ENCODE peak calls at places on chromosomes 4 and X, in four cellular contexts. One of them, this sample, is unnamed.

GRCh38 chr4:102564399-102564921 is 63.3 kb downstream of the NFKB1 start:
- DNase-seq in foreskin fibroblast: peak
- DNase-seq in fibroblast of pulmonary artery: peak
- DNase-seq in hepatocyte: no peak
- DNase-seq in this sample: no peak

GRCh38 chrX:2696698-2697215 is 5.7 kb downstream of the CD99 start:
- DNase-seq in hepatocyte: no peak
- DNase-seq in foreskin fibroblast: peak
- DNase-seq in fibroblast of pulmonary artery: peak
- DNase-seq in this sample: no peak

GRCh38 chr4:105894570-105895323 is 524 bp upstream of the NPNT start:
- DNase-seq in foreskin fibroblast: peak
- DNase-seq in fibroblast of pulmonary artery: no peak
- DNase-seq in hepatocyte: peak
- DNase-seq in this sample: peak

GRCh38 chrX:147476008-147476407 is 435.7 kb upstream of the FMR1 start:
- DNase-seq in hepatocyte: peak
- DNase-seq in foreskin fibroblast: no peak
- DNase-seq in fibroblast of pulmonary artery: peak
- DNase-seq in this sample: no peak

GRCh38 chr4:17577660-17578481 is 873 bp downstream of the LAP3 start:
- DNase-seq in hepatocyte: peak
- DNase-seq in fibroblast of pulmonary artery: peak
- DNase-seq in foreskin fibroblast: peak
- DNase-seq in this sample: peak

GRCh38 chrX:136467321-136467720 is 20.4 kb upstream of the BRS3 start:
- DNase-seq in foreskin fibroblast: no peak
- DNase-seq in fibroblast of pulmonary artery: no peak
- DNase-seq in hepatocyte: no peak
- DNase-seq in this sample: no peak

GRCh38 chr4:108168672-108169562 is at the start of gene LEF1:
- DNase-seq in hepatocyte: peak
- DNase-seq in fibroblast of pulmonary artery: peak
- DNase-seq in foreskin fibroblast: peak
- DNase-seq in this sample: peak

GRCh38 chr4:52198356-52198755 is 147.3 kb downstream of the SPATA18 start:
- DNase-seq in fibroblast of pulmonary artery: no peak
- DNase-seq in hepatocyte: no peak
- DNase-seq in foreskin fibroblast: peak
- DNase-seq in this sample: no peak

GRCh38 chr4:100945789-100946188 is 401.5 kb downstream of the PPP3CA start:
- DNase-seq in foreskin fibroblast: no peak
- DNase-seq in hepatocyte: no peak
- DNase-seq in fibroblast of pulmonary artery: no peak
- DNase-seq in this sample: no peak

GRCh38 chr4:76905521-76905920 is 7.6 kb upstream of the SOWAHB start:
- DNase-seq in fibroblast of pulmonary artery: peak
- DNase-seq in foreskin fibroblast: peak
- DNase-seq in hepatocyte: no peak
- DNase-seq in this sample: no peak

GRCh38 chr4:162322054-162322453 is 158.3 kb upstream of the FSTL5 start:
- DNase-seq in foreskin fibroblast: no peak
- DNase-seq in fibroblast of pulmonary artery: no peak
- DNase-seq in hepatocyte: no peak
- DNase-seq in this sample: no peak

GRCh38 chr4:33850503-33850902 is 2393.8 kb downstream of the ARAP2 start:
- DNase-seq in fibroblast of pulmonary artery: no peak
- DNase-seq in hepatocyte: no peak
- DNase-seq in foreskin fibroblast: peak
- DNase-seq in this sample: no peak

GRCh38 chrX:18272222-18272621 is 51.5 kb upstream of the BEND2 start:
- DNase-seq in foreskin fibroblast: no peak
- DNase-seq in fibroblast of pulmonary artery: no peak
- DNase-seq in hepatocyte: no peak
- DNase-seq in this sample: no peak

GRCh38 chrX:27815209-27815608 is 7.4 kb downstream of the MAGEB10 start:
- DNase-seq in hepatocyte: no peak
- DNase-seq in foreskin fibroblast: no peak
- DNase-seq in fibroblast of pulmonary artery: peak
- DNase-seq in this sample: no peak

GRCh38 chr4:81214518-81215218 is 354 bp downstream of the PRKG2 start:
- DNase-seq in hepatocyte: peak
- DNase-seq in fibroblast of pulmonary artery: peak
- DNase-seq in foreskin fibroblast: peak
- DNase-seq in this sample: peak

GRCh38 chr4:1777822-1778641 is 15.1 kb upstream of the FGFR3 start:
- DNase-seq in fibroblast of pulmonary artery: peak
- DNase-seq in hepatocyte: peak
- DNase-seq in foreskin fibroblast: peak
- DNase-seq in this sample: peak

GRCh38 chr4:71230258-71230594 is 108.6 kb upstream of the SLC4A4 start:
- DNase-seq in fibroblast of pulmonary artery: no peak
- DNase-seq in hepatocyte: no peak
- DNase-seq in foreskin fibroblast: peak
- DNase-seq in this sample: no peak

GRCh38 chr4:72531322-72531721 is 37.7 kb downstream of the ADAMTS3 start:
- DNase-seq in fibroblast of pulmonary artery: no peak
- DNase-seq in foreskin fibroblast: no peak
- DNase-seq in hepatocyte: no peak
- DNase-seq in this sample: no peak

GRCh38 chr4:21645776-21646175 is 302.8 kb downstream of the KCNIP4 start:
- DNase-seq in hepatocyte: no peak
- DNase-seq in fibroblast of pulmonary artery: no peak
- DNase-seq in foreskin fibroblast: no peak
- DNase-seq in this sample: no peak

GRCh38 chr4:100483796-100484195 is 34.0 kb downstream of the EMCN start:
- DNase-seq in hepatocyte: no peak
- DNase-seq in fibroblast of pulmonary artery: peak
- DNase-seq in foreskin fibroblast: no peak
- DNase-seq in this sample: no peak

GRCh38 chr4:120509719-120510118 is 412.8 kb downstream of the PRDM5 start:
- DNase-seq in hepatocyte: no peak
- DNase-seq in foreskin fibroblast: no peak
- DNase-seq in fibroblast of pulmonary artery: no peak
- DNase-seq in this sample: no peak

GRCh38 chr4:76153356-76153755 is 5.2 kb upstream of the NUP54 start:
- DNase-seq in fibroblast of pulmonary artery: no peak
- DNase-seq in hepatocyte: no peak
- DNase-seq in foreskin fibroblast: no peak
- DNase-seq in this sample: no peak

DNA sequence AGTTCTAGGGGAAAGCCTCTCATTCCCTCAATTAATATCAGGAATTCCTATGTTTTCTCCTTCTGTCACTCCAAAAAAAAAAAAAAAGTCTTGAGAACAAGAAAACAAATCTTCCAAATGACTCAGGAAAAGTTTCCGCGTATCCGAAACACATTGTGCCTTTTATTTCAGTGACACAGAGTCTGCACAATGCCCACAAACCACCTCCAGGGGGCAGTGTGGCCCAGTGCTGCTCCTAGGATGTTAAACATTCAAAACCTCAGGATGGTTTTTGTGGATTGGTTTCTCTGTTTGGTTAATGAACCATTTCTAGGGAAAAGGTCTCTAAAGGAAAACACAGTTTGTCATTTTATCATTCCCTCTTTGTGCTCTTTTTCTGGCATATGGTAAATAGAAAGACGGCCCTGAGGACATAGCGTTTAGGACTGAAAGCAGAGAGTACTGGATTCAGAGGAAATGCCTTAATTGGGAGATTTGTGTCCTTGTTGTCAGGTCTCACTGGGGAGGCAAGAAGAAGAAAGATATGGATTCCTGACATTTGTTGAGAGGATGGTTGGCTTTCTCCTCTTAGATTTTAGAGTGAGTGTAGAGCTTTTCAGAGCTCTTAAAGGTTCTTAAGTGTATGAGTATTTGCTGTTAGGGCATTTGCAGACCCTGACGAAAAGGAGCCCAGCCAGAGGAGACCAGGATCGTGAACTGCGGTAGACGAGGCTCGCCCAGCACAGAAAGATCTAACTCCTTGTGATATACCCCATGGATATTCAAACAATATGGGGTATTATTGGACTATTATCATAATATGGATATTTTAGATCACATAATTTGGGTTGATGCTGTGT is 65.7 kb upstream of the MAP9 start:
- DNase-seq in hepatocyte: peak
- DNase-seq in fibroblast of pulmonary artery: peak
- DNase-seq in foreskin fibroblast: peak
- DNase-seq in this sample: peak
- H3K4me3 ChIP-seq in hepatocyte: no peak
- H3K4me3 ChIP-seq in fibroblast of pulmonary artery: peak
- H3K4me3 ChIP-seq in foreskin fibroblast: no peak
- H3K4me3 ChIP-seq in this sample: peak

GRCh38 chrX:110318664-110318968 is 731 bp upstream of the AMMECR1 start:
- DNase-seq in foreskin fibroblast: no peak
- DNase-seq in hepatocyte: no peak
- DNase-seq in fibroblast of pulmonary artery: no peak
- DNase-seq in this sample: no peak
- H3K4me3 ChIP-seq in foreskin fibroblast: peak
- H3K4me3 ChIP-seq in hepatocyte: peak
- H3K4me3 ChIP-seq in fibroblast of pulmonary artery: peak
- H3K4me3 ChIP-seq in this sample: peak

DNA sequence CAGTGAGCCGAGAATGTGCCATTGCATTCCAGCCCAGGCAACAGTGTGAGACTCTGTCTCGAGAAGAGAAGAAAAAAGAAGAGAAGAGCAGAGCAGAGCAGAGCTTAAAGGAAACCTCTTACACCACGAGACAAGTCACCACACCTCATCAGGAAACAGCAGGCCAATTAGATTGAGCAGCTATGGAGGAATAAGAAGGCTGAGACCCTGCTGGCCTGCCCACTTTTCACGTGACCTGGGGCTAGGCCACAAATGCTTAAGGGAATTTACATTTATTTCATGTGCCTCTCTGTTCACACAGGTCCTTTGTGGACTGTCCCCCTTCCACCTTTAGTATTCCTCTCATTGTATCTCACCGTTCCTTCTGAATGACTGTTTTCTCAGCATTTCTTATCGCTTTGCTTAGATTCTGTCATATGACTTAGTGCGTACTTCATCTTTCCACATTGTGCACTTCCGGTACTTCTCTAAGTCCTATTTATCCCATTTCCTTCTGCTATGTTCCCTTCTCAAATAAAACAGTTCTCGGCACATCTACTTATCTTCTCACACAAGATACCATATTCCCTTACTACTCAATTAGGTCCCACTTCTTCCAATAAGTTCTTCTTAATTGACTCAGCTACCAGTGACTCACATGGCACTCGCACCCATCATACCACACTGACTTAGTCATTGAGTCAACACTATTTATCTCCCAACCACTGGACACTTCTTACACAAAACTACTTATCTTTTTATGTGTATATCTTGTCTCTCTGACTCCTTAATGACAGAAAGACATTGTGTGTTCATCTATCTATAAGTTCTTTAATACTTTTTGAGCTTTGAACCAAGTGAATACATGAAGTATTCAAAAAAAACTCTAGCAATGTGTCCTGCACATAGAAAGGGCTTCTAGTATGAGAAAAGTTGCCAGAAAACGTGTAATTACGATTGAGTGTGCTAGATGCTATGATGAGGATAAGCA is 11.0 kb downstream of the CUL4B start:
- DNase-seq in hepatocyte: peak
- DNase-seq in fibroblast of pulmonary artery: peak
- DNase-seq in foreskin fibroblast: peak
- DNase-seq in this sample: no peak
- H3K4me3 ChIP-seq in hepatocyte: no peak
- H3K4me3 ChIP-seq in fibroblast of pulmonary artery: peak
- H3K4me3 ChIP-seq in foreskin fibroblast: no peak
- H3K4me3 ChIP-seq in this sample: no peak

DNA sequence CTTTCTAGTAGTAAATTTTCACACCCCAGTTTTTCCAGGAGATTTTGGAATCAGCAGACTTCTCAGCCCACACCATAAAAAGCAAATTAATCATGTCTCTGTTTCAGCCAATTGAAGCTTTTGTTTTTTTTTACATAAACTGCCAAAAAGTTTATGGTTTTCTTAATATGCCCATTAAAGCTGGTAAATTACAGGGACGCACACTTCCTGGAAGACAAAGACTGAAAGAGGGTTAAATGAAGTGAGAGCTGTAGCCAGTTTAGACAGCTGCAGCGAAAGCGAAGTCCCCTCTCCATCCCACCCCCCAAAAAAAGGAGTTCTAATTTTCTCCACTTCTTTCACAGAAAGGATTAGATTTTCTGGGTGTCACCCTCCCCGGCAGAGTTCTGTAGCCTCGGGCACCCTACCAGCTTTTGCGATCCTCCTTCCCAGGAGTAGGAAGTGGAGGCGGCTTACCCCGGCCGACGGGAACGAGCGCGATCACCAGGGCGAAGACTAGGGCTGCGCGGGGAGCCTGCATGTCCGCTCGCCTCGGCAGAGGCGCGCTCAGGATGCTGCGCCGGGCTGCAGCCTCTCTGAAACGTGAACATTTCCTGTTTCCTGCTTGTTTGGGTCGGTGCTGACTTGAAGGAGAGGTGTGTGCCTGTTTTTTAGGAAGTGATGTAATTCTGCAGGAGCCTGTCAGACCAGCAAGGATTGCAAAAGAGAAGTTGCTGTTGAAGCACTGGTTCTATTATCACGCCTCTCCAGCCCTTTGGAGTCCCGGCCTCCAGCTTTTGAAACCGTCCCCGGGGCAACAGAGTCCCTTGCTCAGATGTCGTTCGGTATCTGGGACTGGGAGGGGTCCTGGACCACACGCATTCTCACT is at the start of gene TMEM154:
- DNase-seq in fibroblast of pulmonary artery: peak
- DNase-seq in hepatocyte: peak
- DNase-seq in foreskin fibroblast: peak
- DNase-seq in this sample: peak
- H3K4me3 ChIP-seq in fibroblast of pulmonary artery: peak
- H3K4me3 ChIP-seq in hepatocyte: peak
- H3K4me3 ChIP-seq in foreskin fibroblast: peak
- H3K4me3 ChIP-seq in this sample: peak

GRCh38 chrX:107675365-107675654 is 47.0 kb downstream of the PRPS1 start:
- DNase-seq in hepatocyte: no peak
- DNase-seq in foreskin fibroblast: no peak
- DNase-seq in fibroblast of pulmonary artery: no peak
- DNase-seq in this sample: no peak
- H3K4me3 ChIP-seq in hepatocyte: no peak
- H3K4me3 ChIP-seq in foreskin fibroblast: peak
- H3K4me3 ChIP-seq in fibroblast of pulmonary artery: peak
- H3K4me3 ChIP-seq in this sample: peak

GRCh38 chr4:186069734-186070133 is 778 bp downstream of the TLR3 start:
- DNase-seq in hepatocyte: no peak
- DNase-seq in foreskin fibroblast: no peak
- DNase-seq in fibroblast of pulmonary artery: no peak
- DNase-seq in this sample: no peak
- H3K4me3 ChIP-seq in hepatocyte: no peak
- H3K4me3 ChIP-seq in foreskin fibroblast: peak
- H3K4me3 ChIP-seq in fibroblast of pulmonary artery: peak
- H3K4me3 ChIP-seq in this sample: peak

GRCh38 chrX:129782015-129782495 is 2.3 kb downstream of the SASH3 start:
- DNase-seq in hepatocyte: no peak
- DNase-seq in fibroblast of pulmonary artery: no peak
- DNase-seq in foreskin fibroblast: no peak
- DNase-seq in this sample: no peak

GRCh38 chrX:129781134-129782014 is 1.6 kb downstream of the SASH3 start:
- DNase-seq in foreskin fibroblast: no peak
- DNase-seq in hepatocyte: no peak
- DNase-seq in fibroblast of pulmonary artery: no peak
- DNase-seq in this sample: peak

GRCh38 chrX:129780441-129781105 is 824 bp downstream of the SASH3 start:
- DNase-seq in hepatocyte: no peak
- DNase-seq in foreskin fibroblast: no peak
- DNase-seq in fibroblast of pulmonary artery: no peak
- DNase-seq in this sample: no peak

GRCh38 chrX:129779086-129779672 is 570 bp upstream of the SASH3 start:
- DNase-seq in hepatocyte: no peak
- DNase-seq in foreskin fibroblast: no peak
- DNase-seq in fibroblast of pulmonary artery: no peak
- DNase-seq in this sample: no peak

GRCh38 chrX:129779747-129780146 is at the start of gene SASH3:
- DNase-seq in fibroblast of pulmonary artery: no peak
- DNase-seq in foreskin fibroblast: no peak
- DNase-seq in hepatocyte: no peak
- DNase-seq in this sample: peak
- H3K4me3 ChIP-seq in fibroblast of pulmonary artery: no peak
- H3K4me3 ChIP-seq in foreskin fibroblast: no peak
- H3K4me3 ChIP-seq in hepatocyte: no peak
- H3K4me3 ChIP-seq in this sample: peak